ENCODE peak calls at places on chromosomes 12 and 14, in five cellular contexts. One of them, this sample, is unnamed.

GRCh38 chr14:47278233-47278842 is 397.1 kb downstream of the MDGA2 start:
- DNase-seq in H1: peak; percentile 54
- DNase-seq in HepG2: peak; percentile 11
- DNase-seq in K562: peak; percentile 10
- DNase-seq in HCT116: peak; percentile 3
- DNase-seq in this sample: peak; percentile 19

GRCh38 chr12:87991483-87991882 is 37.7 kb downstream of the C12orf50 start:
- DNase-seq in H1: no peak
- DNase-seq in K562: no peak
- DNase-seq in HepG2: no peak
- DNase-seq in HCT116: no peak
- DNase-seq in this sample: no peak

GRCh38 chr14:101812071-101812470 is 50.6 kb downstream of the PPP2R5C start:
- DNase-seq in H1: no peak
- DNase-seq in K562: no peak
- DNase-seq in HCT116: no peak
- DNase-seq in HepG2: no peak
- DNase-seq in this sample: no peak

GRCh38 chr14:61103541-61104339 is 122.7 kb downstream of the SLC38A6 start:
- DNase-seq in H1: peak; percentile 47
- DNase-seq in HepG2: peak; percentile 78
- DNase-seq in K562: peak; percentile 77
- DNase-seq in HCT116: peak; percentile 76
- DNase-seq in this sample: peak; percentile 18

GRCh38 chr12:107079172-107080011 is 14.0 kb downstream of the CRY1 start:
- DNase-seq in H1: no peak
- DNase-seq in K562: peak; percentile 20
- DNase-seq in HCT116: no peak
- DNase-seq in HepG2: peak; percentile 24
- DNase-seq in this sample: no peak

GRCh38 chr12:121443193-121443829 is 43.4 kb downstream of the RNF34 start:
- DNase-seq in H1: peak; percentile 54
- DNase-seq in K562: peak; percentile 78
- DNase-seq in HepG2: peak; percentile 45
- DNase-seq in HCT116: peak; percentile 24
- DNase-seq in this sample: peak; percentile 99

GRCh38 chr12:131357920-131358319 is 353.0 kb upstream of the SFSWAP start:
- DNase-seq in K562: no peak
- DNase-seq in H1: no peak
- DNase-seq in HCT116: no peak
- DNase-seq in HepG2: no peak
- DNase-seq in this sample: no peak

GRCh38 chr12:26741828-26742227 is 91.2 kb downstream of the ITPR2 start:
- DNase-seq in K562: no peak
- DNase-seq in HepG2: no peak
- DNase-seq in HCT116: no peak
- DNase-seq in H1: no peak
- DNase-seq in this sample: no peak

GRCh38 chr14:77607741-77608302 is 8.6 kb downstream of the SPTLC2 start:
- DNase-seq in K562: no peak
- DNase-seq in H1: no peak
- DNase-seq in HepG2: no peak
- DNase-seq in HCT116: no peak
- DNase-seq in this sample: no peak

GRCh38 chr12:97321640-97322039 is 141.0 kb upstream of the RMST start:
- DNase-seq in H1: no peak
- DNase-seq in K562: no peak
- DNase-seq in HCT116: no peak
- DNase-seq in HepG2: no peak
- DNase-seq in this sample: no peak

GRCh38 chr14:75714993-75715392 is 53.9 kb downstream of the TTLL5 start:
- DNase-seq in H1: no peak
- DNase-seq in K562: no peak
- DNase-seq in HepG2: no peak
- DNase-seq in HCT116: no peak
- DNase-seq in this sample: no peak

GRCh38 chr12:24952389-24952788 is 3.5 kb upstream of the BCAT1 start:
- DNase-seq in H1: no peak
- DNase-seq in HCT116: no peak
- DNase-seq in HepG2: no peak
- DNase-seq in K562: no peak
- DNase-seq in this sample: no peak

GRCh38 chr12:120252071-120252906 is 13.2 kb downstream of the PXN start:
- DNase-seq in HCT116: no peak
- DNase-seq in K562: no peak
- DNase-seq in H1: no peak
- DNase-seq in HepG2: no peak
- DNase-seq in this sample: no peak

GRCh38 chr14:104211741-104212140 is 73.4 kb downstream of the KIF26A start:
- DNase-seq in HepG2: no peak
- DNase-seq in H1: no peak
- DNase-seq in HCT116: no peak
- DNase-seq in K562: no peak
- DNase-seq in this sample: no peak

GRCh38 chr14:45838597-45838996 is 585.6 kb upstream of the MIS18BP1 start:
- DNase-seq in HepG2: no peak
- DNase-seq in HCT116: no peak
- DNase-seq in K562: no peak
- DNase-seq in H1: no peak
- DNase-seq in this sample: peak; percentile 18

GRCh38 chr12:45259732-45260480 is 44.0 kb downstream of the ANO6 start:
- DNase-seq in HCT116: no peak
- DNase-seq in HepG2: peak; percentile 91
- DNase-seq in H1: no peak
- DNase-seq in K562: no peak
- DNase-seq in this sample: no peak

GRCh38 chr14:100117647-100118376 is 41.6 kb downstream of the DEGS2 start:
- DNase-seq in HepG2: no peak
- DNase-seq in K562: no peak
- DNase-seq in HCT116: no peak
- DNase-seq in H1: no peak
- DNase-seq in this sample: no peak

DNA sequence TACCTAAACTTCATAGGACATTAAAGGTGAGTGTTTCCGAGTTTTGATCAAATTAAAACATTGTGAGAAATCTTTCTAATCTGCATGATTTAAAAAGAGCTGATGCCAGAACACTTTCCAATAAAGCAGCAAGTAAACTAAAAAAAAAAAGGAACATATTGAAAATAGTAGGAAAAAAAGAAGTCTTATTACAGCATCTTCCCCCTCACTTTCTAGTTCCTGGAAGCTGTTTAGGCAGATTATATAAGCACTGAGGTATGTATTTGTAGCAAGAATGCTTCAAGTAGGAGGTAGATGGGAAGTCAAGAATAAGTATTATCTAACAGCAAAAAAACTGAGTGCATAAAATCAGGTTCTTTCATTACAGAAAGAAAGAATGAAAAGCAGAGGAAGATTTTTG is 45.8 kb downstream of the ERO1A start:
- DNase-seq in H1: no peak
- DNase-seq in HCT116: no peak
- DNase-seq in HepG2: no peak
- DNase-seq in K562: no peak
- DNase-seq in this sample: no peak
- TF ChIP-seq JUND in H1: no peak
- TF ChIP-seq JUND in HCT116: no peak
- TF ChIP-seq JUND in HepG2: no peak
- TF ChIP-seq JUND in K562: no peak
- TF ChIP-seq JUND in this sample: no peak

GRCh38 chr12:113278631-113279030 is 56.3 kb downstream of the SLC8B1 start:
- DNase-seq in K562: no peak
- DNase-seq in H1: no peak
- DNase-seq in HepG2: no peak
- DNase-seq in HCT116: no peak
- DNase-seq in this sample: no peak

GRCh38 chr12:113277511-113277910 is 56.2 kb downstream of the TPCN1 start:
- DNase-seq in HCT116: no peak
- DNase-seq in K562: no peak
- DNase-seq in HepG2: no peak
- DNase-seq in H1: no peak
- DNase-seq in this sample: no peak

GRCh38 chr12:113276946-113277500 is 55.8 kb downstream of the TPCN1 start:
- DNase-seq in HepG2: no peak
- DNase-seq in H1: no peak
- DNase-seq in HCT116: no peak
- DNase-seq in K562: no peak
- DNase-seq in this sample: no peak

GRCh38 chr12:113276306-113276705 is 55.0 kb downstream of the TPCN1 start:
- DNase-seq in HepG2: no peak
- DNase-seq in HCT116: no peak
- DNase-seq in H1: no peak
- DNase-seq in K562: no peak
- DNase-seq in this sample: no peak

DNA sequence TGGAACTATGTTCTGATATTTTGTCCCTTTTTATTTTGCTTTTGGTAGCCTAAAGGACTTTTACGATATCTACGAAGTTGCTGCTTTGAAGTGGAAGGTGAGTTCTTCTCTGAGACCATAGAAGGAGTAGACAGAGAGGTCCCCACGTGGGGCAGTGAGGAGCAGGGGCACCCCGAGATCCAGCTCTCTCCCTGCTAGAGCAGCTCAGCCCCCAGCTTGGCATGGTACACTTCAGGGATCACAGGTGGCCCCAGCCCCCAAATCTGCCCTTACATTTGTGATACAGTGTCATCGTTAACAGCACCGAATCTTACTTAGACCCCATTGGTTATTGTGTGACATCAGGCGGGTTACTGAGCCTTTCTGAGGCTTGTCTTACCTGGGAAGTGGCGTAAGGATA is 56.8 kb downstream of the SLC8B1 start:
- DNase-seq in H1: no peak
- DNase-seq in K562: no peak
- DNase-seq in HCT116: no peak
- DNase-seq in HepG2: no peak
- DNase-seq in this sample: no peak
- TF ChIP-seq JUND in H1: no peak
- TF ChIP-seq JUND in K562: no peak
- TF ChIP-seq JUND in HCT116: no peak
- TF ChIP-seq JUND in HepG2: no peak
- TF ChIP-seq JUND in this sample: no peak

DNA sequence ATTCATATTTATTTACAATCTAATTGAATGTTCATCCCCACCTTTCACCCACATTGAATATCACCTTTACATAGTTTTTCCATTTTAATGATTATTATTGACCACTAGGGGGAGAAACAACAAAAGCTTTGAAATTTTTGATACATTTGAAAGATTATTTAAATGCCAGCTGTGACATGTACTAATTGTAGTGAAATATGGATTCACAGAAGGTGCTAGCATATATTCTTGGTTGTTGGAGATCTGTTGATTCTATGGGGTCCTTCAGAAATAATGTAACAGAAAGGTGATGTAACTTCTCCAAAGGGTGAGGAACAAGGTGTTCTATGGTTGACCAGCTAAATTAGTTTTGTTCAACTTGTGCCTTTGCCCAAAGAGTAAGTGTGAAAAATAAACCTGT is 22.4 kb upstream of the GPR33 start:
- DNase-seq in H1: no peak
- DNase-seq in HepG2: peak; percentile 48
- DNase-seq in K562: peak; percentile 21
- DNase-seq in HCT116: peak; percentile 27
- DNase-seq in this sample: peak; percentile 26
- TF ChIP-seq JUND in H1: no peak
- TF ChIP-seq JUND in HepG2: no peak
- TF ChIP-seq JUND in K562: no peak
- TF ChIP-seq JUND in HCT116: no peak
- TF ChIP-seq JUND in this sample: no peak

DNA sequence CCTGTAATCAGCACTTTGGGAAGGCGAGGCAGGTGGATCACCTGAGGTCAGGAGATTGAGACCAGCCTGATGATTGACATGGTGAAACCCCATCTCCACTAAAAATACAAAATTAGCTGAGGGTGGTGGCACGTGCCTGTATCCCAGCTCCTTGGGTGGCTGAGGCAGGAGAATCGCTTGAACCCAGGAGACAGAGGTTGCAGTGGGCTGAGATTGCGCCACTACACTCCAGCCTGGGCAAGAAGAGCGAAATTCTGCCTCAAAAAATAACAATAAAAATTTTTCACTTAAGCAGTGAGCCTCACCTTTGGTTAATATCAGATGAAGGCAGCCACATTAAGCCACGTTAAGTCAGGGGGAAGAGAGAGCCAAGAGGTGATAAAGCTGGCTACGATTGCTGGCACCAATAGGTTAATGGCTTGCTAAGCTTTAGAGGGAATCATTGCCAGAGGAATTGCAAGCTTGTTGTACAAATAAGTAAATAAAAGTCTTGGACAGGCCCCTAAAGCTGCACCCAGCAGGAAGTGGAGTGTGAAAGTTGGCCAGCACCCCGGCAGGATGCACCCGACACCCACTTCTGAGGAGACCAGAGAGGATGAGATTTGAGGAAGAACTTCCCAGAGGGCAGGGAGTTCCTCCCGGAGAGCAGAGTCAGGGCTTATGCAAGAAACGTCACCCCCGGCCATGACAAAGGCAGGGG is 41.3 kb upstream of the TESC start:
- DNase-seq in K562: no peak
- DNase-seq in HCT116: no peak
- DNase-seq in H1: no peak
- DNase-seq in HepG2: no peak
- DNase-seq in this sample: peak; percentile 25
- TF ChIP-seq JUND in K562: no peak
- TF ChIP-seq JUND in HCT116: no peak
- TF ChIP-seq JUND in H1: no peak
- TF ChIP-seq JUND in HepG2: no peak
- TF ChIP-seq JUND in this sample: no peak

DNA sequence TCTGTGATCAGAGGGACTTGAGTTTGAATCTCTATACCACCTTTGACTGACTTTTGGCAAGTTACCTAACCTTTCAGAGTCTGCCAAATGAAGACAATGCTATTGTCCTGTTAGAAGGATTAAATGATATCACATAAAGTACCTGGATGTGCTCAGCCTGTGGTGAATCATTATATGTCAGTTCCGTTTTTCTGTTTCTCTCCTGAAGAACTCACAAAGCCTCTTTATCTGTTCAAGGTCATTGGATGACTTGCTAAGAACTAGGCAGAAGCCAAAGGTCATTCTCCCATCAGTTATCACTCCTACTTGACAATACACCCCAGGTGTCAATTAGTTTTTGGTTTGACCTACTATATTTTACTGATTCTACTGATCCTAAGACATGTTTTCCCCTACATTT is 174.6 kb downstream of the CACNA1C start:
- DNase-seq in HCT116: no peak
- DNase-seq in H1: no peak
- DNase-seq in HepG2: no peak
- DNase-seq in K562: no peak
- DNase-seq in this sample: no peak
- TF ChIP-seq JUND in HCT116: no peak
- TF ChIP-seq JUND in H1: no peak
- TF ChIP-seq JUND in HepG2: no peak
- TF ChIP-seq JUND in K562: no peak
- TF ChIP-seq JUND in this sample: no peak

DNA sequence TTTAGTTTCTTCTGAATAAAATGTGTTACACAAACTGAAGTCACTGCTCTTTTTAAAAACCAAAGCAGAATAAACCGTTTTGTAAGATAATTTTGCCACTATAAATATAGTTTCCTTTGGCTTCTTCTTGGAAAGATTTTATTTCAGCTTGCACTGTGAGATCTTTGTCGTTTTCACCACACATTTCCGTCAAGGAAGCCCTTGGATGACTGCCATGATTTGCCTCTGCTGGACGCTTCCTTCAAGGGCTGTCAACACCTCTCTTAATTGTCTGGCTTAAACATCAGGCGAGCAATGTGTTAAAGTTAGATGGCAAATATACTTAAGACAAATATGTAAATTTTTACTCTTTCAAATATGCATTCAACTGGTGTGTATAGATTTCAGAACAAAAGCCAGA is 624.1 kb downstream of the DIO2 start:
- DNase-seq in HepG2: no peak
- DNase-seq in K562: no peak
- DNase-seq in HCT116: no peak
- DNase-seq in H1: no peak
- DNase-seq in this sample: peak; percentile 33
- TF ChIP-seq JUND in HepG2: no peak
- TF ChIP-seq JUND in K562: no peak
- TF ChIP-seq JUND in HCT116: no peak
- TF ChIP-seq JUND in H1: no peak
- TF ChIP-seq JUND in this sample: no peak

This sample was measured in T47D.